ENCODE peak calls at places on chromosome 11, in six cellular contexts. Y, K, M, U, B and J are unnamed samples. For H3K36me3 and H3K4me1, the result is how much of the 10 kb centered on the place peaks cover.

GRCh38 chr11:35214181-35214770 is 75.3 kb downstream of the CD44 start:
- DNase-seq in Y (no peak), K (no peak), M (no peak), U (no peak), B (no peak), J (no peak)

GRCh38 chr11:68950268-68950667 is 30.5 kb downstream of the MRGPRD start:
- DNase-seq in Y (no peak), K (no peak), M (no peak), U (no peak), B (no peak), J (no peak)

GRCh38 chr11:20671856-20672546 is 2.6 kb downstream of the NELL1 start:
- DNase-seq in Y (peak), K (no peak), M (no peak), U (no peak), B (no peak), J (no peak)

GRCh38 chr11:13126430-13126829 is 117.3 kb downstream of the RASSF10 start:
- DNase-seq in Y (no peak), K (no peak), M (no peak), U (no peak), B (no peak), J (peak)

GRCh38 chr11:1906146-1906545 is 13.4 kb upstream of the TNNT3 start:
- DNase-seq in Y (no peak), K (no peak), M (no peak), U (no peak), B (no peak), J (no peak)

GRCh38 chr11:122733301-122733686 is 77.8 kb downstream of the UBASH3B start:
- DNase-seq in Y (peak), K (no peak), M (no peak), U (peak), B (no peak), J (no peak)

GRCh38 chr11:33116535-33116934 is 44.7 kb downstream of the CSTF3 start:
- DNase-seq in Y (no peak), K (no peak), M (no peak), U (no peak), B (no peak), J (no peak)

GRCh38 chr11:108871152-108871551 is 206.3 kb downstream of the DDX10 start:
- DNase-seq in Y (peak), K (no peak), M (no peak), U (no peak), B (peak), J (no peak)

GRCh38 chr11:1308745-1309497 is 511 bp downstream of the TOLLIP start:
- DNase-seq in Y (no peak), K (no peak), M (peak), U (peak), B (no peak), J (no peak)

GRCh38 chr11:57498540-57498939 is 17.0 kb downstream of the SLC43A1 start:
- DNase-seq in Y (no peak), K (no peak), M (peak), U (no peak), B (no peak), J (no peak)

GRCh38 chr11:32056445-32056844 is 34.4 kb upstream of the RCN1 start:
- DNase-seq in Y (no peak), K (no peak), M (no peak), U (no peak), B (no peak), J (no peak)

GRCh38 chr11:74367881-74368280 is 30.4 kb downstream of the PGM2L1 start:
- DNase-seq in Y (no peak), K (no peak), M (no peak), U (no peak), B (no peak), J (no peak)

GRCh38 chr11:118820412-118821357 is 29.7 kb upstream of the DDX6 start:
- DNase-seq in Y (no peak), K (peak), M (peak), U (peak), B (peak), J (peak)

GRCh38 chr11:77497368-77497767 is 23.5 kb upstream of the PAK1 start:
- DNase-seq in Y (no peak), K (no peak), M (no peak), U (no peak), B (no peak), J (no peak)

DNA sequence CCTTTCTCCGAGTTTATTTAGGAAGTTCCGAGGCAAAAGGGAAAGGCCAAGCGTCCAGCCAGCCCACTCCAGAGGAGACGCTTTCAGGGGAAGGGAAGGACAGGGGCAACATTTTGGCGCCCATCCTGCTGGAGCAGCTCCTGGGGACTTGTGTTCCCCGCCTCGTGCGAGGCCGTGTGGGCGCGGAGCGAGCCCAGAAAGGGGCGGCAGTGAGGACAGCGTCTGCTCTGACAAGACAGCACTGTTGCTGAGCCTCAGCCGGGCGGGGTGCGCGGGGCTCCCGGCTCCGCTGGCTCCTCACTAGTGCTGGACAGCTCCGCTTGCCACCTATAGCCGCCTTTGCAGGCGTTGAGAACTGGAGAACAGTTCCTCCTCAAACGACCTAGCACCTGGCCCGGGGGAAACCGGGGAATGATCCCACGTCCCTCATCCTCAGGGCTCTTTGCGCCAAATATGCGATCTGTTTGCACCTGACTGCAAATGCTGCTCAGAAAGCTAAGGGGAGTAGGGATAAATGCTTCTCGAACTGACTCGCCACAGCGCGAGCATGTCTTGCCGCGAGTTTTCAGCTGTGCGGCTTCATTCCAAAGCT is 722 bp upstream of the GUCY1A2 start:
- DNase-seq in Y (no peak), K (peak), M (peak), U (peak), B (peak), J (peak)
- H3K4me3 ChIP-seq in Y (no peak), K (peak), M (peak), U (peak), B (peak), J (no peak)

DNA sequence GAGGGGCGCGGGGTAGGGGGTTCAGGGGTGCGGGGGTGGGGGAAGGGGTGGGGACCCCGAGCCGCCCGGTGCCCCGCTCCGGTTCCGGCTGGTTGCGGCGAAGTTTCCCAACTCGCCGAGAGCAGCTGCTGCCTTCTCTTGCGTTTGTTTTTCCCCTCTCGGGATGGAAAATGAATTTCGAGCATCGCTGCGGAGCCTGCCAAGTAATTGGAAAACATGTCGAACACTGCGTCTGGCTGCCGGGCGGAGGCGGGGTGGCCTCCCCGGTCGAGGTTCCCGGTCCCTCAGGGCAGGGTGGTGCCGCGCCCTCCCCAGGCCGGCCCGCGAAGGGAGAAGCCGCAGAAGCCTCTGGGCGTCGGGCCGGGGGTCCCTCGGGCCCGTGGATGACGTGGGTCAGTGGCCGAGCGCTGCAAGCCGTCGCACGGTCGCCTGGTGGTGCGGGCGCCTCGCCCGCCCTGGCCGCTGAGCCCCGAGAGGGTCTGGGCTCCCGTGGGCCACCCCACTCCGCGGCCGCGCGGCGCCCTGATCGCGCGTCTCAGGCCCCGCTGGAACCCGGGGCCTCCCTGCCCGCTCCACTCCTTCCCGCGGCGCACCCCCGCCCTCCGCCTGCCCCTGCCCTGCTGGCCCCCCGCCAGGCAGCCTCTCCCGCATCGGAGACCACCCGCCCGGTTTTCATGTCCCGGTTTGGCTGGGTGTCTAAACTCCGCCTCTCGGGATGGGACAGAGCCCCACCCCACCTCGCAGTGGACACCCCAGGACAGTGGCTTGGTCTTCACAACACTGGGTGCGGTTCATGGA is 12.0 kb downstream of the SPATA19 start:
- DNase-seq in Y (no peak), K (no peak), M (no peak), U (no peak), B (no peak), J (no peak)
- H3K36me3 ChIP-seq in Y (under half), K (under half), M (under half), U (under half), B (under half), J (under half)

GRCh38 chr11:121520243-121521144 is 67.7 kb upstream of the SORL1-AS1 start:
- DNase-seq in Y (no peak), K (no peak), M (no peak), U (no peak), B (no peak), J (no peak)
- H3K4me1 ChIP-seq in Y (under half), K (under half), M (under half), U (under half), B (under half), J (under half)

GRCh38 chr11:67563354-67564114 is 20.1 kb upstream of the GSTP1 start:
- DNase-seq in Y (no peak), K (no peak), M (peak), U (no peak), B (peak), J (no peak)
- H3K4me3 ChIP-seq in Y (no peak), K (no peak), M (no peak), U (no peak), B (no peak), J (no peak)

DNA sequence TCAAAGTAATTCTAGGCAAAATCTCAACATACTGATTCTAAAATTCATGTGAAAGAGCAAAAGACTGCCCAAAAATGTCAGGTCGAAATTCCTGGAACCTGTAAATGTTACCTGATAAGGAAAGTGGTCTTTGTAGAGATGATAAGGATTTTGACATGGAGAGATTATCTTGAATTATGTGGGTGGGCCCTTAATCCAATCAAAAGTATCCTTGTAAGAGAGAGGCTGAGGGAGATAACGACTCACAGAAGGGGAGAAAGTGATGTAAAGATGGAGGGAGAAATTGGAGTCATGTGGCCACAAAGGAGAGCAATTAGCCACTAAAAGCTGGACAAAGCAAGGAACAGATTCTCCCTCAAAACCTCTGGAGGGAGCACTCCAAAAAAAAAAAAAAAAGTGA is 20.5 kb downstream of the RRM1 start:
- DNase-seq in Y (no peak), K (no peak), M (no peak), U (no peak), B (no peak), J (no peak)
- H3K36me3 ChIP-seq in Y (half or more), K (under half), M (under half), U (half or more), B (under half), J (half or more)

GRCh38 chr11:64340671-64341335 is 799 bp downstream of the CCDC88B start:
- DNase-seq in Y (no peak), K (peak), M (peak), U (peak), B (peak), J (peak)

GRCh38 chr11:64339319-64339718 is 685 bp upstream of the CCDC88B start:
- DNase-seq in Y (no peak), K (no peak), M (no peak), U (no peak), B (no peak), J (no peak)

GRCh38 chr11:64337538-64338249 is 2.3 kb upstream of the CCDC88B start:
- DNase-seq in Y (no peak), K (no peak), M (no peak), U (no peak), B (no peak), J (peak)

GRCh38 chr11:64341429-64341828 is 1.4 kb downstream of the CCDC88B start:
- DNase-seq in Y (no peak), K (no peak), M (no peak), U (no peak), B (no peak), J (peak)

GRCh38 chr11:64339754-64340408 is at the start of gene CCDC88B:
- DNase-seq in Y (no peak), K (no peak), M (peak), U (peak), B (no peak), J (peak)
- H3K4me1 ChIP-seq in Y (under half), K (under half), M (under half), U (under half), B (under half), J (under half)